ENCODE peak calls at places on chromosomes 5 and 9, in nine cellular contexts. Y is choroid plexus epithelial cell, L is PC-3, A is lung, Q is colonic mucosa, G is hepatocyte, S is mammary epithelial cell, T is tibial artery, M is cardiac muscle cell. V is an unnamed sample.
A peak's percentile ranks its signal among the peaks of the same experiment; 100 is the strongest.

GRCh38 chr9:128933731-128934130 is 12.9 kb downstream of the PHYHD1 start:
- DNase-seq in Y (no peak), L (no peak), A (no peak), Q (no peak), G (no peak), S (no peak), T (peak; percentile 31), M (no peak), V (no peak)

GRCh38 chr5:163724305-163724704 is 218.9 kb downstream of the MAT2B start:
- DNase-seq in Y (no peak), L (no peak), A (no peak), Q (no peak), G (no peak), S (no peak), T (no peak), M (no peak), V (no peak)

GRCh38 chr5:88836195-88836838 is 46.7 kb downstream of the MEF2C start:
- DNase-seq in Y (peak; percentile 54), L (no peak), A (no peak), Q (no peak), G (peak; percentile 6), S (peak; percentile 8), T (no peak), M (peak; percentile 68), V (peak; percentile 49)

GRCh38 chr5:172869734-172870133 is 35.7 kb downstream of the ERGIC1 start:
- DNase-seq in Y (peak; percentile 38), L (no peak), A (no peak), Q (no peak), G (no peak), S (no peak), T (no peak), M (no peak), V (no peak)

GRCh38 chr9:84955971-84956370 is 286.4 kb downstream of the NTRK2 start:
- DNase-seq in Y (no peak), L (no peak), A (no peak), Q (no peak), G (no peak), S (peak; percentile 50), T (no peak), M (no peak), V (no peak)

GRCh38 chr5:65263291-65263690 is 218.4 kb downstream of the ADAMTS6 start:
- DNase-seq in Y (peak; percentile 12), L (no peak), A (no peak), Q (no peak), G (no peak), S (no peak), T (no peak), M (no peak), V (peak; percentile 31)

GRCh38 chr5:127072861-127073846 is at the start of gene C5orf63:
- DNase-seq in Y (peak; percentile 20), L (peak; percentile 59), A (peak; percentile 63), Q (peak; percentile 64), G (no peak), S (peak; percentile 28), T (no peak), M (no peak), V (peak; percentile 29)

GRCh38 chr5:38382898-38383297 is 124.5 kb downstream of the EGFLAM start:
- DNase-seq in Y (peak; percentile 83), L (peak; percentile 92), A (peak; percentile 76), Q (peak; percentile 46), G (peak; percentile 89), S (peak; percentile 50), T (peak; percentile 78), M (peak; percentile 88), V (peak; percentile 78)

GRCh38 chr5:77015938-77016569 is 14.2 kb upstream of the AGGF1 start:
- DNase-seq in Y (peak; percentile 91), L (peak; percentile 62), A (no peak), Q (no peak), G (peak; percentile 54), S (peak; percentile 37), T (no peak), M (peak; percentile 64), V (peak; percentile 86)

GRCh38 chr5:2205596-2205995 is 322.9 kb upstream of the IRX4 start:
- DNase-seq in Y (no peak), L (no peak), A (no peak), Q (no peak), G (no peak), S (no peak), T (no peak), M (no peak), V (no peak)

GRCh38 chr5:95508550-95508949 is 46.2 kb downstream of the SKIC3 start:
- DNase-seq in Y (no peak), L (no peak), A (no peak), Q (no peak), G (no peak), S (no peak), T (no peak), M (no peak), V (no peak)

GRCh38 chr5:168528521-168529360 is at the start of gene FBLL1:
- DNase-seq in Y (peak; percentile 42), L (no peak), A (no peak), Q (no peak), G (peak; percentile 60), S (no peak), T (no peak), M (peak; percentile 85), V (peak; percentile 41)

GRCh38 chr9:93815135-93815534 is 140.0 kb downstream of the BARX1 start:
- DNase-seq in Y (no peak), L (no peak), A (no peak), Q (no peak), G (no peak), S (no peak), T (no peak), M (no peak), V (no peak)

GRCh38 chr9:93815677-93816076 is 139.5 kb downstream of the BARX1 start:
- DNase-seq in Y (no peak), L (no peak), A (no peak), Q (no peak), G (no peak), S (no peak), T (no peak), M (no peak), V (no peak)

GRCh38 chr9:93813687-93814560 is 141.2 kb downstream of the BARX1 start:
- DNase-seq in Y (no peak), L (no peak), A (peak; percentile 26), Q (peak; percentile 42), G (no peak), S (no peak), T (no peak), M (no peak), V (no peak)

GRCh38 chr9:93813221-93813620 is 141.9 kb downstream of the BARX1 start:
- DNase-seq in Y (no peak), L (no peak), A (no peak), Q (no peak), G (no peak), S (no peak), T (no peak), M (no peak), V (no peak)

DNA sequence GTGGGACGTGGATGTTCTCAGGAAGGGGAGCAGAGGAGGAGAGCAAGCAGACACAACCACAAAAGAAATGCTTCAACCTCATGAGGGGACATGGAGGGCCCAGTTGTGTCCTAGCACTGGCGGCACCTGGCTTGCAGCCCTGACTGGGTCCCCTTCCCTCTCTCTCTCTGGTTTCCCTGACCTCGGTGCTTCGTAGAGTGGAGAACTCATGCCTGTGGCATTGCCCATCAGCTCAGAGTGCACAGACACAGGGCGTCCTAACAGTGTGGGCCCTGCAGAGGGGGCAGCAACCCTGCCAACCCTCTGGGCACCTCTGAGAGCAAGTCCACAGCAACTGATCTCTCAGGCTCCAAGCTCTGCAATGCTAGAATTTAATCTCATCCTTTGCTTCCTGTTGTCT is 140.6 kb downstream of the BARX1 start:
- DNase-seq in Y (no peak), L (no peak), A (peak; percentile 25), Q (no peak), G (no peak), S (no peak), T (no peak), M (no peak), V (no peak)
- TF ChIP-seq CTCF in Y (no peak), L (no peak), A (no peak), Q (no peak), G (no peak), S (no peak), T (no peak), M (no peak), V (no peak)

GRCh38 chr9:16645970-16646369 is 224.5 kb downstream of the BNC2 start:
- DNase-seq in Y (no peak), L (no peak), A (no peak), Q (no peak), G (no peak), S (peak; percentile 20), T (no peak), M (no peak), V (peak; percentile 39)
- H3K4me3 ChIP-seq in Y (no peak overlapping the region), L (no peak overlapping the region), A (no peak overlapping the region), Q (no peak overlapping the region), G (no peak overlapping the region), S (no peak overlapping the region), T (no peak overlapping the region), M (no peak overlapping the region), V (no peak overlapping the region)

DNA sequence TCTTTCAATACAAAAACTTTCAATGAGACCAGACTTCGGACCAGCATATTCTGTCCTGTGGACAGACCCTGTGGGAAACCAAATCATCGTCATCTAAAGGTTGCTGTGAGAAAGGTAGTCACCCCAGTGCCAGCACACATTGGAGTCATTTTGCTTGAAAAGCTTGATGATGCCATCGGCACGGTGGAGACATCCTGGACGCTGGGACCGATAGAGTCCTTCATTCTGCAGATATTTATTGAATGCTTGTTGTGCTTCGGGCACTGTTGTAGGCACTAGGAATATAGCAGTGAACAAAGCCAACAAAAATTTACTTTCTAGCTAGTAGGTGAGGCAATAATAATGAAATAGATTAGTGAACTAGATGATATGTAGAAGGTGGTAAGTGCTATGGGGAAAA is 34.9 kb downstream of the SNX18 start:
- DNase-seq in Y (no peak), L (no peak), A (no peak), Q (no peak), G (no peak), S (no peak), T (no peak), M (no peak), V (no peak)
- TF ChIP-seq CTCF in Y (no peak), L (no peak), A (no peak), Q (no peak), G (no peak), S (no peak), T (no peak), M (no peak), V (no peak)

GRCh38 chr9:89421595-89421994 is 76.3 kb downstream of the SEMA4D start:
- DNase-seq in Y (peak; percentile 43), L (no peak), A (no peak), Q (no peak), G (no peak), S (no peak), T (no peak), M (no peak), V (no peak)

GRCh38 chr9:89420397-89420796 is 77.5 kb downstream of the SEMA4D start:
- DNase-seq in Y (no peak), L (no peak), A (no peak), Q (no peak), G (no peak), S (no peak), T (no peak), M (no peak), V (no peak)

GRCh38 chr9:89418112-89418872 is 79.6 kb downstream of the SEMA4D start:
- DNase-seq in Y (no peak), L (no peak), A (no peak), Q (no peak), G (no peak), S (no peak), T (no peak), M (no peak), V (no peak)

GRCh38 chr9:89419978-89420394 is 77.9 kb downstream of the SEMA4D start:
- DNase-seq in Y (no peak), L (no peak), A (no peak), Q (no peak), G (no peak), S (peak; percentile 6), T (no peak), M (no peak), V (no peak)

GRCh38 chr9:89418882-89419641 is 78.9 kb downstream of the SEMA4D start:
- DNase-seq in Y (no peak), L (no peak), A (no peak), Q (no peak), G (no peak), S (no peak), T (no peak), M (no peak), V (no peak)
- H3K4me3 ChIP-seq in Y (no peak overlapping the region), L (no peak overlapping the region), A (no peak overlapping the region), Q (no peak overlapping the region), G (no peak overlapping the region), S (no peak overlapping the region), T (no peak overlapping the region), M (no peak overlapping the region), V (no peak overlapping the region)

V was measured in fibroblast of pulmonary artery.